ENCODE peak calls at places on chromosomes 12 and 14, in seven cellular contexts. One of them, this sample, is unnamed.

GRCh38 chr12:53098354-53098981 is 1.0 kb downstream of the IGFBP6 start:
- DNase-seq in pons: no peak
- DNase-seq in ELR: peak; percentile 93
- DNase-seq in adrenal gland: no peak
- DNase-seq in stimulated activated CD4-positive, alpha-beta T cell treated with anti-CD3 and anti-CD28 coated beads, Interleukin-1b, Interleukin-23, amount 100 ng/mL, for 24 hours: no peak
- DNase-seq in effector CD8-positive, alpha-beta T cell: no peak
- DNase-seq in osteocyte: no peak
- DNase-seq in this sample: peak; percentile 75

GRCh38 chr12:119684730-119685129 is 16.8 kb downstream of the PRKAB1 start:
- DNase-seq in pons: no peak
- DNase-seq in ELR: no peak
- DNase-seq in adrenal gland: no peak
- DNase-seq in stimulated activated CD4-positive, alpha-beta T cell treated with anti-CD3 and anti-CD28 coated beads, Interleukin-1b, Interleukin-23, amount 100 ng/mL, for 24 hours: no peak
- DNase-seq in effector CD8-positive, alpha-beta T cell: no peak
- DNase-seq in osteocyte: no peak
- DNase-seq in this sample: no peak

GRCh38 chr12:31965090-31965489 is 5.9 kb downstream of the RESF1 start:
- DNase-seq in pons: no peak
- DNase-seq in ELR: no peak
- DNase-seq in adrenal gland: no peak
- DNase-seq in stimulated activated CD4-positive, alpha-beta T cell treated with anti-CD3 and anti-CD28 coated beads, Interleukin-1b, Interleukin-23, amount 100 ng/mL, for 24 hours: no peak
- DNase-seq in effector CD8-positive, alpha-beta T cell: no peak
- DNase-seq in osteocyte: no peak
- DNase-seq in this sample: no peak

GRCh38 chr12:52956987-52957386 is 8.1 kb downstream of the KRT18 start:
- DNase-seq in pons: no peak
- DNase-seq in ELR: peak; percentile 40
- DNase-seq in adrenal gland: no peak
- DNase-seq in stimulated activated CD4-positive, alpha-beta T cell treated with anti-CD3 and anti-CD28 coated beads, Interleukin-1b, Interleukin-23, amount 100 ng/mL, for 24 hours: no peak
- DNase-seq in effector CD8-positive, alpha-beta T cell: no peak
- DNase-seq in osteocyte: no peak
- DNase-seq in this sample: no peak

GRCh38 chr14:19800282-19801117 is 3.1 kb upstream of the OR4N2 start:
- DNase-seq in pons: peak; percentile 97
- DNase-seq in ELR: no peak
- DNase-seq in adrenal gland: no peak
- DNase-seq in stimulated activated CD4-positive, alpha-beta T cell treated with anti-CD3 and anti-CD28 coated beads, Interleukin-1b, Interleukin-23, amount 100 ng/mL, for 24 hours: no peak
- DNase-seq in effector CD8-positive, alpha-beta T cell: no peak
- DNase-seq in osteocyte: no peak
- DNase-seq in this sample: peak; percentile 93

GRCh38 chr14:68544150-68544892 is 248.5 kb downstream of the ZFP36L1 start:
- DNase-seq in pons: peak; percentile 52
- DNase-seq in ELR: peak; percentile 97
- DNase-seq in adrenal gland: peak; percentile 69
- DNase-seq in stimulated activated CD4-positive, alpha-beta T cell treated with anti-CD3 and anti-CD28 coated beads, Interleukin-1b, Interleukin-23, amount 100 ng/mL, for 24 hours: no peak
- DNase-seq in effector CD8-positive, alpha-beta T cell: no peak
- DNase-seq in osteocyte: no peak
- DNase-seq in this sample: peak; percentile 58

GRCh38 chr12:127600211-127600610 is 666.8 kb upstream of the TMEM132C start:
- DNase-seq in pons: no peak
- DNase-seq in ELR: no peak
- DNase-seq in adrenal gland: no peak
- DNase-seq in stimulated activated CD4-positive, alpha-beta T cell treated with anti-CD3 and anti-CD28 coated beads, Interleukin-1b, Interleukin-23, amount 100 ng/mL, for 24 hours: no peak
- DNase-seq in effector CD8-positive, alpha-beta T cell: no peak
- DNase-seq in osteocyte: no peak
- DNase-seq in this sample: no peak

GRCh38 chr12:69884386-69884785 is 59.4 kb downstream of the MYRFL start:
- DNase-seq in pons: no peak
- DNase-seq in ELR: no peak
- DNase-seq in adrenal gland: peak; percentile 65
- DNase-seq in stimulated activated CD4-positive, alpha-beta T cell treated with anti-CD3 and anti-CD28 coated beads, Interleukin-1b, Interleukin-23, amount 100 ng/mL, for 24 hours: no peak
- DNase-seq in effector CD8-positive, alpha-beta T cell: no peak
- DNase-seq in osteocyte: no peak
- DNase-seq in this sample: no peak

GRCh38 chr12:124500232-124501079 is 67.0 kb downstream of the NCOR2 start:
- DNase-seq in pons: no peak
- DNase-seq in ELR: peak; percentile 70
- DNase-seq in adrenal gland: no peak
- DNase-seq in stimulated activated CD4-positive, alpha-beta T cell treated with anti-CD3 and anti-CD28 coated beads, Interleukin-1b, Interleukin-23, amount 100 ng/mL, for 24 hours: no peak
- DNase-seq in effector CD8-positive, alpha-beta T cell: no peak
- DNase-seq in osteocyte: no peak
- DNase-seq in this sample: no peak

GRCh38 chr12:131849700-131850553 is 21.7 kb downstream of the MMP17 start:
- DNase-seq in pons: no peak
- DNase-seq in ELR: no peak
- DNase-seq in adrenal gland: no peak
- DNase-seq in stimulated activated CD4-positive, alpha-beta T cell treated with anti-CD3 and anti-CD28 coated beads, Interleukin-1b, Interleukin-23, amount 100 ng/mL, for 24 hours: no peak
- DNase-seq in effector CD8-positive, alpha-beta T cell: no peak
- DNase-seq in osteocyte: no peak
- DNase-seq in this sample: no peak

GRCh38 chr14:96095581-96096476 is 56.7 kb downstream of the C14orf132 start:
- DNase-seq in pons: no peak
- DNase-seq in ELR: peak; percentile 70
- DNase-seq in adrenal gland: no peak
- DNase-seq in stimulated activated CD4-positive, alpha-beta T cell treated with anti-CD3 and anti-CD28 coated beads, Interleukin-1b, Interleukin-23, amount 100 ng/mL, for 24 hours: no peak
- DNase-seq in effector CD8-positive, alpha-beta T cell: no peak
- DNase-seq in osteocyte: peak; percentile 93
- DNase-seq in this sample: no peak

GRCh38 chr12:24918596-24918995 is 30.3 kb downstream of the BCAT1 start:
- DNase-seq in pons: no peak
- DNase-seq in ELR: no peak
- DNase-seq in adrenal gland: no peak
- DNase-seq in stimulated activated CD4-positive, alpha-beta T cell treated with anti-CD3 and anti-CD28 coated beads, Interleukin-1b, Interleukin-23, amount 100 ng/mL, for 24 hours: no peak
- DNase-seq in effector CD8-positive, alpha-beta T cell: no peak
- DNase-seq in osteocyte: no peak
- DNase-seq in this sample: no peak

GRCh38 chr12:12538535-12538934 is 24.1 kb downstream of the DUSP16 start:
- DNase-seq in pons: no peak
- DNase-seq in ELR: no peak
- DNase-seq in adrenal gland: no peak
- DNase-seq in stimulated activated CD4-positive, alpha-beta T cell treated with anti-CD3 and anti-CD28 coated beads, Interleukin-1b, Interleukin-23, amount 100 ng/mL, for 24 hours: no peak
- DNase-seq in effector CD8-positive, alpha-beta T cell: no peak
- DNase-seq in osteocyte: no peak
- DNase-seq in this sample: no peak

GRCh38 chr12:8914716-8915526 is 612 bp downstream of the PHC1 start:
- DNase-seq in pons: peak; percentile 23
- DNase-seq in ELR: peak; percentile 75
- DNase-seq in adrenal gland: peak; percentile 61
- DNase-seq in stimulated activated CD4-positive, alpha-beta T cell treated with anti-CD3 and anti-CD28 coated beads, Interleukin-1b, Interleukin-23, amount 100 ng/mL, for 24 hours: no peak
- DNase-seq in effector CD8-positive, alpha-beta T cell: peak; percentile 41
- DNase-seq in osteocyte: no peak
- DNase-seq in this sample: peak; percentile 17

GRCh38 chr12:78035913-78036658 is 205.4 kb downstream of the NAV3 start:
- DNase-seq in pons: peak; percentile 51
- DNase-seq in ELR: no peak
- DNase-seq in adrenal gland: peak; percentile 23
- DNase-seq in stimulated activated CD4-positive, alpha-beta T cell treated with anti-CD3 and anti-CD28 coated beads, Interleukin-1b, Interleukin-23, amount 100 ng/mL, for 24 hours: no peak
- DNase-seq in effector CD8-positive, alpha-beta T cell: no peak
- DNase-seq in osteocyte: no peak
- DNase-seq in this sample: peak; percentile 49

GRCh38 chr14:77154421-77154820 is 12.8 kb upstream of the ZDHHC22 start:
- DNase-seq in pons: no peak
- DNase-seq in ELR: no peak
- DNase-seq in adrenal gland: no peak
- DNase-seq in stimulated activated CD4-positive, alpha-beta T cell treated with anti-CD3 and anti-CD28 coated beads, Interleukin-1b, Interleukin-23, amount 100 ng/mL, for 24 hours: no peak
- DNase-seq in effector CD8-positive, alpha-beta T cell: no peak
- DNase-seq in osteocyte: no peak
- DNase-seq in this sample: no peak

GRCh38 chr12:30797689-30798088 is 42.9 kb upstream of the CAPRIN2 start:
- DNase-seq in pons: no peak
- DNase-seq in ELR: peak; percentile 22
- DNase-seq in adrenal gland: no peak
- DNase-seq in stimulated activated CD4-positive, alpha-beta T cell treated with anti-CD3 and anti-CD28 coated beads, Interleukin-1b, Interleukin-23, amount 100 ng/mL, for 24 hours: no peak
- DNase-seq in effector CD8-positive, alpha-beta T cell: no peak
- DNase-seq in osteocyte: no peak
- DNase-seq in this sample: no peak

GRCh38 chr12:20392339-20392738 is 24.0 kb downstream of the PDE3A start:
- DNase-seq in pons: no peak
- DNase-seq in ELR: no peak
- DNase-seq in adrenal gland: no peak
- DNase-seq in stimulated activated CD4-positive, alpha-beta T cell treated with anti-CD3 and anti-CD28 coated beads, Interleukin-1b, Interleukin-23, amount 100 ng/mL, for 24 hours: no peak
- DNase-seq in effector CD8-positive, alpha-beta T cell: no peak
- DNase-seq in osteocyte: no peak
- DNase-seq in this sample: no peak

GRCh38 chr14:79051009-79051710 is 881.0 kb downstream of the NRXN3 start:
- DNase-seq in pons: no peak
- DNase-seq in ELR: peak; percentile 2
- DNase-seq in adrenal gland: no peak
- DNase-seq in stimulated activated CD4-positive, alpha-beta T cell treated with anti-CD3 and anti-CD28 coated beads, Interleukin-1b, Interleukin-23, amount 100 ng/mL, for 24 hours: no peak
- DNase-seq in effector CD8-positive, alpha-beta T cell: no peak
- DNase-seq in osteocyte: no peak
- DNase-seq in this sample: no peak

GRCh38 chr14:39175445-39176262 is 600 bp downstream of the PNN start:
- DNase-seq in pons: peak; percentile 19
- DNase-seq in ELR: peak; percentile 60
- DNase-seq in adrenal gland: no peak
- DNase-seq in stimulated activated CD4-positive, alpha-beta T cell treated with anti-CD3 and anti-CD28 coated beads, Interleukin-1b, Interleukin-23, amount 100 ng/mL, for 24 hours: no peak
- DNase-seq in effector CD8-positive, alpha-beta T cell: peak; percentile 20
- DNase-seq in osteocyte: no peak
- DNase-seq in this sample: no peak

GRCh38 chr12:61521258-61521657 is 738.9 kb upstream of the USP15 start:
- DNase-seq in pons: no peak
- DNase-seq in ELR: no peak
- DNase-seq in adrenal gland: no peak
- DNase-seq in stimulated activated CD4-positive, alpha-beta T cell treated with anti-CD3 and anti-CD28 coated beads, Interleukin-1b, Interleukin-23, amount 100 ng/mL, for 24 hours: no peak
- DNase-seq in effector CD8-positive, alpha-beta T cell: no peak
- DNase-seq in osteocyte: no peak
- DNase-seq in this sample: no peak

GRCh38 chr14:72535485-72535884 is 358.4 kb downstream of the DPF3 start:
- DNase-seq in pons: peak; percentile 56
- DNase-seq in ELR: no peak
- DNase-seq in adrenal gland: no peak
- DNase-seq in stimulated activated CD4-positive, alpha-beta T cell treated with anti-CD3 and anti-CD28 coated beads, Interleukin-1b, Interleukin-23, amount 100 ng/mL, for 24 hours: no peak
- DNase-seq in effector CD8-positive, alpha-beta T cell: no peak
- DNase-seq in osteocyte: no peak
- DNase-seq in this sample: no peak

GRCh38 chr12:46332260-46332659 is 40.3 kb downstream of the SLC38A2 start:
- DNase-seq in pons: no peak
- DNase-seq in ELR: peak; percentile 90
- DNase-seq in adrenal gland: no peak
- DNase-seq in stimulated activated CD4-positive, alpha-beta T cell treated with anti-CD3 and anti-CD28 coated beads, Interleukin-1b, Interleukin-23, amount 100 ng/mL, for 24 hours: no peak
- DNase-seq in effector CD8-positive, alpha-beta T cell: no peak
- DNase-seq in osteocyte: no peak
- DNase-seq in this sample: no peak

GRCh38 chr14:72651715-72652114 is 242.2 kb downstream of the DPF3 start:
- DNase-seq in pons: peak; percentile 26
- DNase-seq in ELR: no peak
- DNase-seq in adrenal gland: no peak
- DNase-seq in stimulated activated CD4-positive, alpha-beta T cell treated with anti-CD3 and anti-CD28 coated beads, Interleukin-1b, Interleukin-23, amount 100 ng/mL, for 24 hours: no peak
- DNase-seq in effector CD8-positive, alpha-beta T cell: no peak
- DNase-seq in osteocyte: no peak
- DNase-seq in this sample: no peak

GRCh38 chr12:128587918-128588317 is 235.8 kb downstream of the SLC15A4 start:
- DNase-seq in pons: no peak
- DNase-seq in ELR: no peak
- DNase-seq in adrenal gland: no peak
- DNase-seq in stimulated activated CD4-positive, alpha-beta T cell treated with anti-CD3 and anti-CD28 coated beads, Interleukin-1b, Interleukin-23, amount 100 ng/mL, for 24 hours: no peak
- DNase-seq in effector CD8-positive, alpha-beta T cell: no peak
- DNase-seq in osteocyte: no peak
- DNase-seq in this sample: no peak

GRCh38 chr12:55072093-55072492 is 52.3 kb downstream of the NEUROD4 start:
- DNase-seq in pons: peak; percentile 46
- DNase-seq in ELR: peak; percentile 43
- DNase-seq in adrenal gland: peak; percentile 48
- DNase-seq in stimulated activated CD4-positive, alpha-beta T cell treated with anti-CD3 and anti-CD28 coated beads, Interleukin-1b, Interleukin-23, amount 100 ng/mL, for 24 hours: peak; percentile 51
- DNase-seq in effector CD8-positive, alpha-beta T cell: peak; percentile 61
- DNase-seq in osteocyte: no peak
- DNase-seq in this sample: peak; percentile 65

GRCh38 chr14:95523818-95524448 is 7.5 kb upstream of the SYNE3 start:
- DNase-seq in pons: no peak
- DNase-seq in ELR: peak; percentile 79
- DNase-seq in adrenal gland: no peak
- DNase-seq in stimulated activated CD4-positive, alpha-beta T cell treated with anti-CD3 and anti-CD28 coated beads, Interleukin-1b, Interleukin-23, amount 100 ng/mL, for 24 hours: no peak
- DNase-seq in effector CD8-positive, alpha-beta T cell: no peak
- DNase-seq in osteocyte: no peak
- DNase-seq in this sample: no peak

GRCh38 chr14:105143451-105144230 is 24.9 kb downstream of the JAG2 start:
- DNase-seq in pons: no peak
- DNase-seq in ELR: no peak
- DNase-seq in adrenal gland: peak; percentile 4
- DNase-seq in stimulated activated CD4-positive, alpha-beta T cell treated with anti-CD3 and anti-CD28 coated beads, Interleukin-1b, Interleukin-23, amount 100 ng/mL, for 24 hours: no peak
- DNase-seq in effector CD8-positive, alpha-beta T cell: no peak
- DNase-seq in osteocyte: no peak
- DNase-seq in this sample: no peak